ENCODE peak calls at places on chromosomes 2 and 18, in nine cellular contexts. One of them, this sample, is unnamed.

GRCh38 chr2:206418968-206419367 is 24.4 kb upstream of the ADAM23 start:
- DNase-seq in sigmoid colon: no peak
- DNase-seq in endodermal cell: no peak
- DNase-seq in ascending aorta: no peak
- DNase-seq in tibial nerve: no peak
- DNase-seq in bronchial epithelial cell: peak; percentile 44
- DNase-seq in psoas muscle: no peak
- DNase-seq in neural progenitor cell: no peak
- DNase-seq in MM.1S: no peak
- DNase-seq in this sample: no peak

GRCh38 chr2:237229905-237230304 is 144.2 kb downstream of the COPS8 start:
- DNase-seq in sigmoid colon: no peak
- DNase-seq in endodermal cell: no peak
- DNase-seq in ascending aorta: no peak
- DNase-seq in tibial nerve: no peak
- DNase-seq in bronchial epithelial cell: no peak
- DNase-seq in psoas muscle: no peak
- DNase-seq in neural progenitor cell: no peak
- DNase-seq in MM.1S: no peak
- DNase-seq in this sample: no peak

GRCh38 chr2:227365833-227366232 is 13.3 kb downstream of the TM4SF20 start:
- DNase-seq in sigmoid colon: no peak
- DNase-seq in endodermal cell: no peak
- DNase-seq in ascending aorta: no peak
- DNase-seq in tibial nerve: no peak
- DNase-seq in bronchial epithelial cell: no peak
- DNase-seq in psoas muscle: no peak
- DNase-seq in neural progenitor cell: no peak
- DNase-seq in MM.1S: no peak
- DNase-seq in this sample: no peak

GRCh38 chr2:172921538-172922236 is 154.0 kb upstream of the MAP3K20 start:
- DNase-seq in sigmoid colon: no peak
- DNase-seq in endodermal cell: no peak
- DNase-seq in ascending aorta: no peak
- DNase-seq in tibial nerve: no peak
- DNase-seq in bronchial epithelial cell: peak; percentile 71
- DNase-seq in psoas muscle: no peak
- DNase-seq in neural progenitor cell: no peak
- DNase-seq in MM.1S: no peak
- DNase-seq in this sample: no peak

GRCh38 chr2:119476301-119477117 is 44.9 kb downstream of the TMEM37 start:
- DNase-seq in sigmoid colon: peak; percentile 71
- DNase-seq in endodermal cell: peak; percentile 93
- DNase-seq in ascending aorta: peak; percentile 70
- DNase-seq in tibial nerve: no peak
- DNase-seq in bronchial epithelial cell: peak; percentile 43
- DNase-seq in psoas muscle: peak; percentile 55
- DNase-seq in neural progenitor cell: peak; percentile 83
- DNase-seq in MM.1S: peak; percentile 54
- DNase-seq in this sample: peak; percentile 17

GRCh38 chr2:102770506-102770905 is 8.7 kb downstream of the TMEM182 start:
- DNase-seq in sigmoid colon: no peak
- DNase-seq in endodermal cell: no peak
- DNase-seq in ascending aorta: no peak
- DNase-seq in tibial nerve: no peak
- DNase-seq in bronchial epithelial cell: no peak
- DNase-seq in psoas muscle: no peak
- DNase-seq in neural progenitor cell: peak; percentile 16
- DNase-seq in MM.1S: no peak
- DNase-seq in this sample: no peak

GRCh38 chr2:101597347-101597944 is 100.1 kb upstream of the MAP4K4 start:
- DNase-seq in sigmoid colon: no peak
- DNase-seq in endodermal cell: no peak
- DNase-seq in ascending aorta: peak; percentile 74
- DNase-seq in tibial nerve: no peak
- DNase-seq in bronchial epithelial cell: no peak
- DNase-seq in psoas muscle: no peak
- DNase-seq in neural progenitor cell: no peak
- DNase-seq in MM.1S: no peak
- DNase-seq in this sample: no peak

GRCh38 chr2:102736174-102736606 is 25.6 kb upstream of the TMEM182 start:
- DNase-seq in sigmoid colon: no peak
- DNase-seq in endodermal cell: no peak
- DNase-seq in ascending aorta: no peak
- DNase-seq in tibial nerve: no peak
- DNase-seq in bronchial epithelial cell: peak; percentile 27
- DNase-seq in psoas muscle: no peak
- DNase-seq in neural progenitor cell: peak; percentile 34
- DNase-seq in MM.1S: peak; percentile 31
- DNase-seq in this sample: no peak

GRCh38 chr18:24600076-24600654 is 139.7 kb downstream of the HRH4 start:
- DNase-seq in sigmoid colon: no peak
- DNase-seq in endodermal cell: no peak
- DNase-seq in ascending aorta: no peak
- DNase-seq in tibial nerve: no peak
- DNase-seq in bronchial epithelial cell: peak; percentile 42
- DNase-seq in psoas muscle: no peak
- DNase-seq in neural progenitor cell: peak; percentile 83
- DNase-seq in MM.1S: peak; percentile 31
- DNase-seq in this sample: peak; percentile 12

GRCh38 chr2:95347681-95348608 is 50.8 kb downstream of the KCNIP3 start:
- DNase-seq in sigmoid colon: peak; percentile 60
- DNase-seq in endodermal cell: no peak
- DNase-seq in ascending aorta: peak; percentile 61
- DNase-seq in tibial nerve: no peak
- DNase-seq in bronchial epithelial cell: no peak
- DNase-seq in psoas muscle: no peak
- DNase-seq in neural progenitor cell: no peak
- DNase-seq in MM.1S: no peak
- DNase-seq in this sample: no peak

GRCh38 chr18:41395695-41396094 is 559.3 kb upstream of the PIK3C3 start:
- DNase-seq in sigmoid colon: no peak
- DNase-seq in endodermal cell: no peak
- DNase-seq in ascending aorta: no peak
- DNase-seq in tibial nerve: no peak
- DNase-seq in bronchial epithelial cell: peak; percentile 32
- DNase-seq in psoas muscle: no peak
- DNase-seq in neural progenitor cell: no peak
- DNase-seq in MM.1S: no peak
- DNase-seq in this sample: no peak
- TF ChIP-seq CTCF in sigmoid colon: no peak
- TF ChIP-seq CTCF in endodermal cell: peak; percentile 47
- TF ChIP-seq CTCF in ascending aorta: no peak
- TF ChIP-seq CTCF in tibial nerve: no peak
- TF ChIP-seq CTCF in bronchial epithelial cell: no peak
- TF ChIP-seq CTCF in psoas muscle: no peak
- TF ChIP-seq CTCF in neural progenitor cell: no peak
- TF ChIP-seq CTCF in MM.1S: no peak
- TF ChIP-seq CTCF in this sample: peak; percentile 11

GRCh38 chr2:175111200-175111657 is 56.8 kb downstream of the ATF2 start:
- DNase-seq in sigmoid colon: no peak
- DNase-seq in endodermal cell: no peak
- DNase-seq in ascending aorta: no peak
- DNase-seq in tibial nerve: no peak
- DNase-seq in bronchial epithelial cell: peak; percentile 66
- DNase-seq in psoas muscle: no peak
- DNase-seq in neural progenitor cell: peak; percentile 33
- DNase-seq in MM.1S: peak; percentile 62
- DNase-seq in this sample: no peak
- H3K36me3 ChIP-seq in sigmoid colon: no peaks in the 10 kb centered on the region
- H3K36me3 ChIP-seq in endodermal cell: peaks cover 79% of the 10 kb centered on the region
- H3K36me3 ChIP-seq in ascending aorta: peaks cover 30% of the 10 kb centered on the region
- H3K36me3 ChIP-seq in tibial nerve: peaks cover 67% of the 10 kb centered on the region
- H3K36me3 ChIP-seq in bronchial epithelial cell: peaks cover 1% of the 10 kb centered on the region
- H3K36me3 ChIP-seq in psoas muscle: peaks cover 85% of the 10 kb centered on the region
- H3K36me3 ChIP-seq in neural progenitor cell: peaks cover 61% of the 10 kb centered on the region
- H3K36me3 ChIP-seq in MM.1S: no peaks in the 10 kb centered on the region
- H3K36me3 ChIP-seq in this sample: no peaks in the 10 kb centered on the region

DNA sequence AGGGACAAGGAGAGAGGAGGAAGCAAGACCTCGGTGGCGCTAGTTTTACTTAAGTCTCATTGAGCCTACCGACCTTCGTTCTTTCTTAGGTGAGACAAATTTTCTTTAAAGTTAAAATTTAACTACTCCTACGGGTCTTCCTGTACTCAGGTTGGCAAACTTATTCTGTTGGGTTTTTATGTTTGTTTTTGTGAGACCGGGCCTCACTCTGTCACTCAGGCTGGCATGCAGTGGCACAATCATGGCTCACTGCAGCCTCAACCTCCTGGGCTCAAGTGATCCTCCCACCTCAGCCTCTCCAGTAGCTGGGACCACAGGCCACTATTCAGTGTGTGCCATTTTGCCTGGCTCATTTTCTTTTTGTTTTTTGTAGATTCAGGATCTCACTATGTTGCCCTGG is 189.0 kb downstream of the TNS1 start:
- DNase-seq in sigmoid colon: no peak
- DNase-seq in endodermal cell: no peak
- DNase-seq in ascending aorta: no peak
- DNase-seq in tibial nerve: no peak
- DNase-seq in bronchial epithelial cell: no peak
- DNase-seq in psoas muscle: no peak
- DNase-seq in neural progenitor cell: no peak
- DNase-seq in MM.1S: no peak
- DNase-seq in this sample: no peak
- TF ChIP-seq CTCF in sigmoid colon: no peak
- TF ChIP-seq CTCF in endodermal cell: no peak
- TF ChIP-seq CTCF in ascending aorta: no peak
- TF ChIP-seq CTCF in tibial nerve: no peak
- TF ChIP-seq CTCF in bronchial epithelial cell: no peak
- TF ChIP-seq CTCF in psoas muscle: no peak
- TF ChIP-seq CTCF in neural progenitor cell: no peak
- TF ChIP-seq CTCF in MM.1S: no peak
- TF ChIP-seq CTCF in this sample: no peak

GRCh38 chr2:215383652-215384279 is 52.1 kb downstream of the FN1 start:
- DNase-seq in sigmoid colon: no peak
- DNase-seq in endodermal cell: no peak
- DNase-seq in ascending aorta: no peak
- DNase-seq in tibial nerve: no peak
- DNase-seq in bronchial epithelial cell: no peak
- DNase-seq in psoas muscle: no peak
- DNase-seq in neural progenitor cell: no peak
- DNase-seq in MM.1S: no peak
- DNase-seq in this sample: no peak

GRCh38 chr2:215379948-215380347 is 55.9 kb downstream of the FN1 start:
- DNase-seq in sigmoid colon: no peak
- DNase-seq in endodermal cell: no peak
- DNase-seq in ascending aorta: no peak
- DNase-seq in tibial nerve: no peak
- DNase-seq in bronchial epithelial cell: no peak
- DNase-seq in psoas muscle: no peak
- DNase-seq in neural progenitor cell: no peak
- DNase-seq in MM.1S: no peak
- DNase-seq in this sample: no peak

GRCh38 chr2:215382480-215382879 is 53.4 kb downstream of the FN1 start:
- DNase-seq in sigmoid colon: no peak
- DNase-seq in endodermal cell: no peak
- DNase-seq in ascending aorta: no peak
- DNase-seq in tibial nerve: no peak
- DNase-seq in bronchial epithelial cell: no peak
- DNase-seq in psoas muscle: no peak
- DNase-seq in neural progenitor cell: no peak
- DNase-seq in MM.1S: no peak
- DNase-seq in this sample: no peak

GRCh38 chr2:215380699-215381098 is 55.2 kb downstream of the FN1 start:
- DNase-seq in sigmoid colon: no peak
- DNase-seq in endodermal cell: no peak
- DNase-seq in ascending aorta: no peak
- DNase-seq in tibial nerve: no peak
- DNase-seq in bronchial epithelial cell: no peak
- DNase-seq in psoas muscle: no peak
- DNase-seq in neural progenitor cell: no peak
- DNase-seq in MM.1S: no peak
- DNase-seq in this sample: no peak

DNA sequence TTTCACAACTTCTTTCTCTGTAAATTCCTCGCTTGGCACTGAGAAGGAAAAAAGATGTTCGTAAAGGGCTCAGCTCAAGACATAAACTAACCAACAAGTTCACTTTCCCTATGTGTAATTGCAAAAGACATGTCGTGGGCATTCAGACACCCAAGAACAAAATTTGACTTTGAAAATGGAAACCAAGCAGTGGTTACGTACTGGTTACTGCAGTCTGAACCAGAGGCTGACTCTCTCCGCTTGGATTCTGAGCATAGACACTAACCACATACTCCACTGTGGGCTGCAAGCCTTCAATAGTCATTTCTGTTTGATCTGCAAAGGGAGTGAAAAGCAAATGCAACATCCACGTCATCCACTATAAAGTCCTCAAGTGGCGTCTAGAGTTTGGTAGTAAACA is 53.9 kb downstream of the FN1 start:
- DNase-seq in sigmoid colon: no peak
- DNase-seq in endodermal cell: no peak
- DNase-seq in ascending aorta: no peak
- DNase-seq in tibial nerve: no peak
- DNase-seq in bronchial epithelial cell: no peak
- DNase-seq in psoas muscle: no peak
- DNase-seq in neural progenitor cell: no peak
- DNase-seq in MM.1S: no peak
- DNase-seq in this sample: no peak
- H3K36me3 ChIP-seq in sigmoid colon: peaks cover 65% of the 10 kb centered on the region
- H3K36me3 ChIP-seq in endodermal cell: peaks cover 90% of the 10 kb centered on the region
- H3K36me3 ChIP-seq in ascending aorta: peaks cover 84% of the 10 kb centered on the region
- H3K36me3 ChIP-seq in tibial nerve: peaks cover 91% of the 10 kb centered on the region
- H3K36me3 ChIP-seq in bronchial epithelial cell: no peaks in the 10 kb centered on the region
- H3K36me3 ChIP-seq in psoas muscle: peaks cover 38% of the 10 kb centered on the region
- H3K36me3 ChIP-seq in neural progenitor cell: no peaks in the 10 kb centered on the region
- H3K36me3 ChIP-seq in MM.1S: no peaks in the 10 kb centered on the region
- H3K36me3 ChIP-seq in this sample: no peaks in the 10 kb centered on the region